ENCODE peak calls at places on chromosomes 3 and 15, in seven cellular contexts. W, G, P, K, C, O and T are unnamed samples.

GRCh38 chr3:194508486-194509449 is 22.0 kb upstream of the ATP13A3 start:
- DNase-seq in W (no peak), G (no peak), P (no peak), K (no peak), C (no peak), O (no peak), T (peak; percentile 47)

GRCh38 chr3:33001889-33002288 is 50.4 kb downstream of the CCR4 start:
- DNase-seq in W (no peak), G (no peak), P (no peak), K (no peak), C (no peak), O (no peak), T (no peak)

GRCh38 chr3:157958471-157958870 is 147.7 kb downstream of the SHOX2 start:
- DNase-seq in W (no peak), G (no peak), P (no peak), K (no peak), C (no peak), O (no peak), T (no peak)

GRCh38 chr3:62888180-62888579 is 13.0 kb upstream of the CADPS start:
- DNase-seq in W (no peak), G (no peak), P (no peak), K (no peak), C (no peak), O (no peak), T (no peak)

GRCh38 chr15:101497484-101498034 is 8.1 kb upstream of the PCSK6 start:
- DNase-seq in W (no peak), G (no peak), P (peak; percentile 77), K (no peak), C (no peak), O (no peak), T (no peak)

GRCh38 chr3:71989165-71989564 is 204.2 kb upstream of the PROK2 start:
- DNase-seq in W (no peak), G (no peak), P (no peak), K (no peak), C (no peak), O (no peak), T (no peak)

GRCh38 chr3:44400771-44401170 is 62.2 kb downstream of the TCAIM start:
- DNase-seq in W (no peak), G (no peak), P (peak; percentile 12), K (no peak), C (no peak), O (no peak), T (no peak)

GRCh38 chr3:110790631-110791030 is 281.0 kb upstream of the NECTIN3 start:
- DNase-seq in W (no peak), G (no peak), P (no peak), K (no peak), C (no peak), O (no peak), T (no peak)

GRCh38 chr3:77309460-77309859 is 269.6 kb downstream of the ROBO2 start:
- DNase-seq in W (no peak), G (no peak), P (no peak), K (no peak), C (no peak), O (no peak), T (no peak)

GRCh38 chr3:64321747-64322146 is 96.5 kb upstream of the PRICKLE2 start:
- DNase-seq in W (no peak), G (no peak), P (no peak), K (no peak), C (no peak), O (no peak), T (no peak)

GRCh38 chr3:107426223-107426622 is 49.0 kb downstream of the CCDC54 start:
- DNase-seq in W (no peak), G (no peak), P (no peak), K (no peak), C (no peak), O (no peak), T (no peak)

GRCh38 chr3:9625656-9626055 is 23.6 kb upstream of the MTMR14 start:
- DNase-seq in W (no peak), G (no peak), P (no peak), K (no peak), C (no peak), O (no peak), T (no peak)

GRCh38 chr3:88000853-88001252 is 58.0 kb downstream of the CGGBP1 start:
- DNase-seq in W (no peak), G (no peak), P (no peak), K (no peak), C (peak; percentile 20), O (no peak), T (no peak)

GRCh38 chr3:111210866-111211564 is 139.4 kb downstream of the NECTIN3 start:
- DNase-seq in W (no peak), G (no peak), P (no peak), K (no peak), C (no peak), O (no peak), T (no peak)

GRCh38 chr3:56926513-56927282 is 124.9 kb upstream of the ARHGEF3 start:
- DNase-seq in W (no peak), G (no peak), P (no peak), K (no peak), C (peak; percentile 30), O (no peak), T (no peak)

GRCh38 chr3:126607214-126607908 is 47.6 kb downstream of the TXNRD3 start:
- DNase-seq in W (no peak), G (no peak), P (no peak), K (peak; percentile 6), C (peak; percentile 59), O (no peak), T (no peak)

GRCh38 chr3:130345487-130346079 is at the start of gene COL6A5:
- DNase-seq in W (peak; percentile 2), G (no peak), P (no peak), K (peak; percentile 11), C (no peak), O (no peak), T (no peak)

GRCh38 chr3:52982839-52983238 is 63.0 kb downstream of the SFMBT1 start:
- DNase-seq in W (no peak), G (no peak), P (no peak), K (no peak), C (no peak), O (no peak), T (no peak)

GRCh38 chr3:12370758-12371157 is 81.9 kb downstream of the PPARG start:
- DNase-seq in W (no peak), G (peak; percentile 44), P (peak; percentile 37), K (no peak), C (peak; percentile 14), O (no peak), T (no peak)

GRCh38 chr3:153385343-153385742 is 223.3 kb downstream of the RAP2B start:
- DNase-seq in W (no peak), G (no peak), P (no peak), K (no peak), C (no peak), O (no peak), T (no peak)

GRCh38 chr3:47799733-47800132 is 3.2 kb upstream of the DHX30 start:
- DNase-seq in W (no peak), G (no peak), P (no peak), K (no peak), C (no peak), O (no peak), T (no peak)

GRCh38 chr3:197874653-197875052 is 75.3 kb upstream of the RPL35A start:
- DNase-seq in W (no peak), G (no peak), P (no peak), K (no peak), C (no peak), O (no peak), T (no peak)
- TF ChIP-seq POLR2AphosphoS5 in W (no peak), G (no peak), P (no peak), K (no peak), C (no peak), O (no peak), T (no peak)

GRCh38 chr3:42053476-42053875 is 37.7 kb upstream of the TRAK1 start:
- DNase-seq in W (no peak), G (no peak), P (no peak), K (no peak), C (no peak), O (no peak), T (no peak)
- H3K9ac ChIP-seq in W (no peak overlapping the region), G (no peak overlapping the region), P (peak overlapping the region; percentile 76), K (no peak overlapping the region), C (no peak overlapping the region), O (no peak overlapping the region), T (no peak overlapping the region)

GRCh38 chr15:70286110-70286806 is 188.5 kb upstream of the TLE3 start:
- DNase-seq in W (no peak), G (no peak), P (no peak), K (no peak), C (no peak), O (no peak), T (no peak)

GRCh38 chr15:70281811-70282307 is 184.1 kb upstream of the TLE3 start:
- DNase-seq in W (no peak), G (no peak), P (no peak), K (no peak), C (no peak), O (no peak), T (no peak)

GRCh38 chr15:70283511-70283910 is 185.8 kb upstream of the TLE3 start:
- DNase-seq in W (no peak), G (no peak), P (no peak), K (no peak), C (no peak), O (no peak), T (no peak)

GRCh38 chr15:70281261-70281810 is 183.6 kb upstream of the TLE3 start:
- DNase-seq in W (no peak), G (no peak), P (no peak), K (no peak), C (no peak), O (no peak), T (no peak)

DNA sequence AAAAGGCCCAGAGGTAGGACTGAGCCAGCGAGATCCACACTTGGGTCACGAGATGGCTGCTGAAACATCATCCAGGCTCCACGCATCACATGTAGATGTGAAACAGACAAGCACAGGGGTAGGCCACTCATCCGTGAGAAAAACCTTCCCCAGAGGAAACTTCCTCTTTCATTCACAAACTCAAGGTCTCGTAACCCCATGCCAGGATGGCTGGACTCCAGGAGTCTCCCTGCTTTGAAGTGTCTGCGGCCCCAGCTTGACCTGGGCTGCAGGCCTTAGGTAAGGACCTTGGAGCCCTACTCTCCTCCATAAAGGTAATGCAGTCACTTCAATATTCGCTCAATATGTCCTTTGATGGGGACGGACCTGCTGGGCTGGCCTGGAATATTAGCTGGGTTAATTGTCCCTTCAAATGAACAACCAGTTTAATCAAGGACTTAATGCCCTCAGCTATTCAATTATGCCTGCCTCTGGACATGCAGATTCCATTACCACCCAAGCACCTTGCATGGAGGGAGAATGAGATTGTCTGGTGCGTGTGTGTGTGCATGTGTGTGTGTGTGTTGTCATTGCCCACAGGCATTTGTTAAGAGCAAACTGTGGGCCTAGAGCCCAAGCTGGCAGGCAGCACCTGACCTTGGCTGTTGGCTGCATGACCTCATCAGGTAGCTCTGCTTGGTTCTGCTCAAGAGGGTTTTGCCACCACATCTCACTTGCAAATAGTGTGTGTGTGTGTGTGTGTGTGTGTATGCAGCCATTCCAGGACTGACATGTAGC is 186.9 kb upstream of the TLE3 start:
- DNase-seq in W (no peak), G (no peak), P (no peak), K (no peak), C (no peak), O (no peak), T (no peak)
- TF ChIP-seq EZH2 in W (no peak), G (no peak), P (no peak), K (no peak), C (no peak), O (no peak), T (no peak)

DNA sequence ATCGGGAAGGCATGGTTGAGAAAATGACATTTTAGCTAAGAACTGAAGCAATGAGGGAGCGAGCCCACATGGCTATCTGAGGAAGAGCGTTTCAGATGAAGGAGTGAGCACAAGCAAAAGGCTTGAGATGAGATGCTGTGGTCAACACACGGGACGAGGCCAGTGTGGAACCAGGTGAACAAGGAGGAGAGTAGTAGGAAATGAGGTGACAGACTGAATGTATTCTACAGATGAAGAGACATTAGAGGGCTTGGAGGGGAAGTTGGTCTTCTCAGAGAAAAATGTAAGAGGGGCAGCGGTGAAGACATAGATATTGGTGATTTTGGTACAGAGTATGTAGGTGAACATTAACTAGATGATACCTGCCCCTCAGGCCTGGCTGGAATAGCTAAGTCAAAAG is 57.2 kb downstream of the SLTM start:
- DNase-seq in W (no peak), G (no peak), P (no peak), K (no peak), C (no peak), O (no peak), T (no peak)
- TF ChIP-seq POLR2AphosphoS5 in W (peak; percentile 50), G (no peak), P (no peak), K (no peak), C (no peak), O (no peak), T (no peak)